ENCODE peak calls at places on chromosomes 3 and 15, in four cellular contexts. W is progenitor cell of endocrine pancreas, P is GM06990, A is AG10803. G is an unnamed sample.

GRCh38 chr3:123385981-123386380 is 62.9 kb downstream of the ADCY5 start:
- DNase-seq in P (no peak), A (peak; percentile 21), W (no peak), G (peak; percentile 27)

GRCh38 chr3:186824430-186825139 is 17.9 kb upstream of the ADIPOQ start:
- DNase-seq in A (no peak), W (no peak), P (no peak), G (no peak)

GRCh38 chr3:18757476-18757875 is 332.3 kb upstream of the SATB1 start:
- DNase-seq in W (no peak), P (no peak), A (no peak), G (no peak)

GRCh38 chr3:122890077-122890484 is 95.2 kb downstream of the SLC49A4 start:
- DNase-seq in W (no peak), P (peak; percentile 32), A (peak; percentile 66), G (peak; percentile 18)

GRCh38 chr15:91338763-91339162 is 238.7 kb downstream of the SV2B start:
- DNase-seq in A (peak; percentile 14), W (peak; percentile 43), P (no peak), G (no peak)

GRCh38 chr15:88912500-88912921 is 668 bp downstream of the MFGE8 start:
- DNase-seq in W (no peak), P (no peak), A (no peak), G (no peak)

GRCh38 chr3:129195731-129196256 is 12.1 kb upstream of the CNBP start:
- DNase-seq in P (no peak), A (peak; percentile 95), W (no peak), G (peak; percentile 97)

GRCh38 chr15:79682285-79682684 is 214.5 kb downstream of the MTHFS start:
- DNase-seq in W (no peak), A (peak; percentile 90), P (no peak), G (peak; percentile 74)

GRCh38 chr3:166324401-166324800 is 487.2 kb upstream of the BCHE start:
- DNase-seq in P (no peak), A (no peak), W (no peak), G (no peak)

GRCh38 chr3:172601066-172601832 is 78.0 kb upstream of the TNFSF10 start:
- DNase-seq in W (no peak), P (no peak), A (no peak), G (no peak)

GRCh38 chr3:9180764-9181117 is 68.7 kb downstream of the SRGAP3 start:
- DNase-seq in W (no peak), P (no peak), A (no peak), G (no peak)

GRCh38 chr15:45276851-45277250 is 24.8 kb downstream of the SLC28A2 start:
- DNase-seq in W (no peak), A (peak; percentile 44), P (no peak), G (peak; percentile 48)

DNA sequence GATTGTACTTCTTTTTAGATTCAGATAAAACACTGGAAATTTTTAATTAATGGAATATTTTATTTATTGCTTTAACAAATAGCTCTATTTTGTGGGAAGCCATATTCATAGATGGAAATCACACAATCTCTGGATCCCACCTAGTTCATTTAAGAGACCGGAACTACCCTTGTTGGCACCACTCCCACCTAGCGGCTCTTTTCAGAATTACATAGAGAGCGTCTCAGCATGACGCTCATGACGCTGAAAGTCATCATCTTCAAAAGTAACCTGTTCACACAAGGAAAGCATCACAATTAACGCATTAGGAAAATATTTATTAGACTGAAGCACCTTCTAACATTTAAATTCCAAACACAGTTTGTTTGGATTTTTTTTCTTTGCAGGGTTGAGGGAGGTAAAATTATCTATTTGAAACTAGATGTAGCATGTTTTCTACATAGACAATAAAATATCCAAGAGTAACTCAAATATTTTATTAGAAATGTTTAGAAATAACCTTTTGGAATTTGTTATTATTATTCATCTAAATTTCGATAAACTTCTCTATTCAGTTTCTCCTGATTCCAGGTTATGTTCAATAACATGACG is 214.9 kb upstream of the ARRDC4 start:
- DNase-seq in A (no peak), P (no peak), W (no peak), G (no peak)
- TF ChIP-seq CTCF in A (peak; percentile 30), P (peak; percentile 52), W (peak; percentile 64), G (peak; percentile 70)

GRCh38 chr3:111862415-111862814 is 3.4 kb downstream of the PHLDB2 start:
- DNase-seq in P (no peak), A (no peak), W (no peak), G (no peak)

GRCh38 chr3:111862974-111863373 is 3.9 kb downstream of the PHLDB2 start:
- DNase-seq in W (no peak), P (no peak), A (no peak), G (no peak)

GRCh38 chr3:111867889-111868426 is 8.9 kb downstream of the PHLDB2 start:
- DNase-seq in P (no peak), A (no peak), W (no peak), G (no peak)

GRCh38 chr3:111863942-111864341 is 4.9 kb downstream of the PHLDB2 start:
- DNase-seq in P (no peak), A (no peak), W (no peak), G (no peak)

GRCh38 chr3:111864821-111865656 is 6.0 kb downstream of the PHLDB2 start:
- DNase-seq in P (no peak), W (no peak), A (peak; percentile 88), G (peak; percentile 65)
- TF ChIP-seq CTCF in P (no peak), W (no peak), A (peak; percentile 58), G (peak; percentile 60)

GRCh38 chr3:132008841-132009638 is 25.8 kb downstream of the CPNE4 start:
- DNase-seq in A (peak; percentile 66), W (no peak), P (no peak), G (no peak)

GRCh38 chr3:132004571-132004970 is 30.2 kb downstream of the CPNE4 start:
- DNase-seq in A (peak; percentile 92), P (no peak), W (no peak), G (peak; percentile 36)

GRCh38 chr3:132007617-132008016 is 27.2 kb downstream of the CPNE4 start:
- DNase-seq in A (no peak), P (no peak), W (no peak), G (no peak)

GRCh38 chr3:132003685-132004084 is 31.1 kb downstream of the CPNE4 start:
- DNase-seq in A (no peak), W (no peak), P (no peak), G (no peak)

DNA sequence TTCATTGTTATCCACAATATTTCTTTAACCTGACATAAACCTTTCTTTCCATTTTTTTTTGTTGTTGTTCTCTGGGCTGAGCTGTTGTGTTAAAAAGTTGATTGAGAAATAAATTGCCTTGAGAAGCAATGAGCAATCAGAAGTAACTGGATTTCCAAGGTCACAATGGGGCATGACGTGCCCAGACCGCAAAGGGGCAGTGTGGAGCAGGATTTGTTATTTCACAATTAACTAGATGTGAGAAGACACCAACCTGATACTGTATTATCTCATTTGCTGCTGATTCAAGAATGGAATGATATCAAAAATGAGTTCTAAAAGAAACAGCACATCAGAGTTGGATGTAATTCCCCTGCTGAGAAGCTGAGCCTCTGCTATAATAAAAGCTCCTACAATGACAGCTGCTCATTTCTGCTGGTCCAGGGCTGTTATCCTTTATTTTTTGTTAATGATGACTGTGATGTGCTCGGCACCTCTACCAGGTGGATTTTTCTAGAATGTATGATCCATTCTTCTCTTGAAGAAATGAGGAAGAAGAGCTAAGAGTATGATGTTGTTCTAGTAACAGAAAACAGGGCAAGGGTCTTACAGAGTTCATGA is 28.1 kb downstream of the CPNE4 start:
- DNase-seq in W (no peak), P (no peak), A (peak; percentile 49), G (peak; percentile 19)
- TF ChIP-seq CTCF in W (peak; percentile 69), P (peak; percentile 64), A (peak; percentile 63), G (peak; percentile 72)

GRCh38 chr3:120029749-120030148 is 64.5 kb downstream of the GSK3B start:
- DNase-seq in W (no peak), A (peak; percentile 48), P (no peak), G (no peak)

GRCh38 chr3:120024103-120024502 is 70.1 kb downstream of the GSK3B start:
- DNase-seq in P (no peak), A (no peak), W (no peak), G (no peak)

GRCh38 chr3:120025520-120025919 is 68.7 kb downstream of the GSK3B start:
- DNase-seq in P (no peak), W (no peak), A (no peak), G (no peak)

GRCh38 chr3:120033594-120033993 is 60.7 kb downstream of the GSK3B start:
- DNase-seq in P (no peak), A (no peak), W (no peak), G (no peak)

GRCh38 chr3:120028271-120029047 is 65.8 kb downstream of the GSK3B start:
- DNase-seq in A (no peak), P (no peak), W (no peak), G (no peak)
- TF ChIP-seq CTCF in A (no peak), P (no peak), W (no peak), G (no peak)

DNA sequence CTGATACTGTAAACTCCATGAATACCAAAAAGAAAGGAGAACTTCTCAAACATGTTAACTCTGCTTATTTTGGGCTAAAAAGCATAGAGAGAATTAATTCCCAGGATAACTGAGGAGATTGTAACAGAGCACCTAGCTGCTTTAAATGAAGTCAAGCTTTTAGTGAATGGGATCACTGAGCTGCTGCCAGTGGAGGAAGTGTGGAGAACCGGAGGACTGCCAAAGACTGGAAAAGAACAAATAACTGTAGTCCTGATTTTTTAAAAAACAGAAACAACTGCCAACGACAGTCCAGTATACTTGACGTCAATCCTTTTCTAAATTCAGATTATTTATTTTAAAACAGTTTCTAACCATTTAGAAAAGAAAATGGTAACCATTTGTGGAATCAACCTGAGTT is 3.3 kb downstream of the C3orf70 start:
- DNase-seq in W (no peak), P (no peak), A (no peak), G (no peak)
- TF ChIP-seq CTCF in W (no peak), P (no peak), A (no peak), G (no peak)

GRCh38 chr3:70803891-70804290 is 491.5 kb upstream of the MDFIC2 start:
- DNase-seq in P (no peak), W (no peak), A (no peak), G (no peak)

GRCh38 chr3:70803317-70803716 is 490.9 kb upstream of the MDFIC2 start:
- DNase-seq in W (no peak), A (no peak), P (no peak), G (no peak)

GRCh38 chr3:70808881-70809280 is 496.4 kb upstream of the MDFIC2 start:
- DNase-seq in A (no peak), P (no peak), W (no peak), G (no peak)

GRCh38 chr3:70806556-70806955 is 494.1 kb upstream of the MDFIC2 start:
- DNase-seq in A (no peak), P (no peak), W (no peak), G (no peak)

GRCh38 chr3:70805044-70805732 is 492.8 kb upstream of the MDFIC2 start:
- DNase-seq in P (no peak), W (no peak), A (peak; percentile 61), G (peak; percentile 12)
- TF ChIP-seq CTCF in P (no peak), W (no peak), A (peak; percentile 33), G (peak; percentile 58)

DNA sequence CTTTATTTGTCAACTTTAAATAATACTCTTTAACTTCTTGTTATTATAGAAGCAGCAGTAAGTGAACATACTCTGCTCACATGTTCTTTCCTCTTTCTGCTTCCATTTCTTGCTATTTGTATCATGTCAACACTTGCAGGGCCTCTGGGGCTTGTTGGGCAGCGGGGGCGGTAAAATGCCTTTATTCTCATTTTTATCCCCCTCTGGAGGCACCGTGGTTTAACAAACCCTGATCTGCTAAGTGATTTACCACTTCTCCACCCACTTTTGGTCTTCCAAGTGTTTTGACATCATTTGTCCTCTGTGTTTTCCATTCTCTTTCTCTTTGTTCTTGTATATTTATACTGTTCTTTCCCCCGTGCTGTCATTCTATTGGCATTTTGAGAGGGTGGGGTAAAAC is 33.9 kb downstream of the SCN10A start:
- DNase-seq in W (no peak), A (no peak), P (no peak), G (no peak)
- TF ChIP-seq CTCF in W (no peak), A (no peak), P (peak; percentile 8), G (no peak)

G was measured in HFFc6.